ENCODE peak calls at places on chromosomes 3 and 15, in six cellular contexts. S, X, T, V, M and U are unnamed samples.
A peak's percentile ranks its signal among the peaks of the same experiment; 100 is the strongest.

GRCh38 chr15:63059075-63059474 is 16.5 kb downstream of the TPM1 start:
- DNase-seq in S (no peak), X (no peak), T (no peak), V (no peak), M (no peak), U (no peak)

GRCh38 chr15:80070840-80071239 is 11.4 kb downstream of the ZFAND6 start:
- DNase-seq in S (no peak), X (no peak), T (no peak), V (peak; percentile 62), M (no peak), U (no peak)

GRCh38 chr15:88256261-88257230 is at the start of gene NTRK3:
- DNase-seq in S (no peak), X (no peak), T (no peak), V (no peak), M (peak; percentile 81), U (no peak)

GRCh38 chr3:45690331-45691035 is 1.3 kb downstream of the SACM1L start:
- DNase-seq in S (no peak), X (no peak), T (no peak), V (peak; percentile 62), M (no peak), U (no peak)

GRCh38 chr15:51939216-51939615 is 32.4 kb downstream of the LEO1 start:
- DNase-seq in S (no peak), X (no peak), T (no peak), V (no peak), M (no peak), U (no peak)

GRCh38 chr3:131735121-131735520 is 232.3 kb upstream of the MRPL3 start:
- DNase-seq in S (no peak), X (no peak), T (no peak), V (no peak), M (no peak), U (no peak)

GRCh38 chr3:191244242-191244867 is 45.3 kb downstream of the OSTN start:
- DNase-seq in S (no peak), X (no peak), T (no peak), V (peak; percentile 43), M (no peak), U (no peak)

GRCh38 chr15:20348291-20348899 is 193.2 kb downstream of the GOLGA6L6 start:
- DNase-seq in S (no peak), X (peak; percentile 5), T (no peak), V (no peak), M (no peak), U (no peak)

GRCh38 chr15:83960192-83960829 is 275.3 kb upstream of the GOLGA6L4 start:
- DNase-seq in S (no peak), X (no peak), T (no peak), V (no peak), M (no peak), U (no peak)

GRCh38 chr15:83443076-83443847 is 3.9 kb upstream of the SH3GL3 start:
- DNase-seq in S (no peak), X (no peak), T (no peak), V (no peak), M (no peak), U (no peak)

GRCh38 chr15:40337597-40337996 is 3.1 kb downstream of the CCDC9B start:
- DNase-seq in S (no peak), X (no peak), T (no peak), V (no peak), M (no peak), U (no peak)

GRCh38 chr3:13167829-13168228 is 94.6 kb upstream of the IQSEC1 start:
- DNase-seq in S (no peak), X (no peak), T (no peak), V (no peak), M (no peak), U (no peak)

GRCh38 chr3:63032876-63033275 is 157.7 kb upstream of the CADPS start:
- DNase-seq in S (no peak), X (no peak), T (no peak), V (no peak), M (no peak), U (no peak)

GRCh38 chr15:99504071-99504822 is 61.5 kb upstream of the MEF2A start:
- DNase-seq in S (no peak), X (no peak), T (no peak), V (peak; percentile 90), M (peak; percentile 22), U (no peak)

GRCh38 chr3:156418428-156418827 is 136.5 kb downstream of the SSR3 start:
- DNase-seq in S (no peak), X (no peak), T (no peak), V (no peak), M (no peak), U (no peak)

GRCh38 chr3:15315003-15315402 is 17.4 kb downstream of the SH3BP5 start:
- DNase-seq in S (no peak), X (no peak), T (no peak), V (no peak), M (no peak), U (no peak)

GRCh38 chr3:128011140-128011539 is 41.1 kb upstream of the SEC61A1 start:
- DNase-seq in S (no peak), X (peak; percentile 67), T (no peak), V (peak; percentile 51), M (peak; percentile 96), U (peak; percentile 58)

GRCh38 chr15:45117327-45118130 is 3.4 kb downstream of the DUOXA2 start:
- DNase-seq in S (no peak), X (peak; percentile 45), T (no peak), V (no peak), M (no peak), U (no peak)

GRCh38 chr15:73386886-73387506 is 18.2 kb upstream of the HCN4 start:
- DNase-seq in S (no peak), X (no peak), T (no peak), V (no peak), M (no peak), U (no peak)

GRCh38 chr3:159616234-159616825 is 372.3 kb upstream of the IL12A start:
- DNase-seq in S (no peak), X (no peak), T (no peak), V (no peak), M (peak; percentile 83), U (peak; percentile 55)

GRCh38 chr3:177371903-177372302 is 174.6 kb upstream of the TBL1XR1 start:
- DNase-seq in S (no peak), X (no peak), T (no peak), V (no peak), M (no peak), U (no peak)

GRCh38 chr3:190038050-190038631 is 82.6 kb downstream of the P3H2 start:
- DNase-seq in S (no peak), X (peak; percentile 49), T (no peak), V (no peak), M (peak; percentile 55), U (peak; percentile 44)

GRCh38 chr3:154050766-154051165 is 70.4 kb upstream of the ARHGEF26 start:
- DNase-seq in S (no peak), X (no peak), T (no peak), V (no peak), M (no peak), U (no peak)

GRCh38 chr3:89699229-89699628 is 591.8 kb downstream of the EPHA3 start:
- DNase-seq in S (no peak), X (peak; percentile 76), T (no peak), V (no peak), M (no peak), U (peak; percentile 75)

GRCh38 chr3:71156062-71156665 is 427.4 kb downstream of the FOXP1 start:
- DNase-seq in S (no peak), X (no peak), T (no peak), V (no peak), M (peak; percentile 76), U (no peak)

GRCh38 chr3:188954590-188955208 is 217.1 kb upstream of the TPRG1 start:
- DNase-seq in S (peak; percentile 65), X (peak; percentile 78), T (peak; percentile 74), V (peak; percentile 96), M (peak; percentile 94), U (peak; percentile 87)

GRCh38 chr3:2024037-2024436 is 74.6 kb upstream of the CNTN4 start:
- DNase-seq in S (no peak), X (no peak), T (no peak), V (no peak), M (no peak), U (no peak)

GRCh38 chr3:99863588-99863987 is 45.9 kb downstream of the CMSS1 start:
- DNase-seq in S (no peak), X (no peak), T (no peak), V (no peak), M (no peak), U (no peak)
- H3K4me1 ChIP-seq in S (peaks cover 14% of the 10 kb centered on the region), X (no peaks in the 10 kb centered on the region), T (peaks cover 8% of the 10 kb centered on the region), V (no peaks in the 10 kb centered on the region), M (peaks cover 5% of the 10 kb centered on the region), U (peaks cover 24% of the 10 kb centered on the region)

GRCh38 chr3:51682526-51682925 is 11.5 kb downstream of the TEX264 start:
- DNase-seq in S (no peak), X (no peak), T (no peak), V (no peak), M (no peak), U (no peak)
- H3K4me1 ChIP-seq in S (peaks cover 98% of the 10 kb centered on the region), X (peaks cover 38% of the 10 kb centered on the region), T (peaks cover 92% of the 10 kb centered on the region), V (peaks cover 51% of the 10 kb centered on the region), M (no peaks in the 10 kb centered on the region), U (peaks cover 24% of the 10 kb centered on the region)

GRCh38 chr15:70703066-70703465 is 60.3 kb downstream of the UACA start:
- DNase-seq in S (no peak), X (no peak), T (no peak), V (peak; percentile 29), M (no peak), U (no peak)

GRCh38 chr15:70704166-70704565 is 59.2 kb downstream of the UACA start:
- DNase-seq in S (no peak), X (no peak), T (no peak), V (peak; percentile 39), M (no peak), U (no peak)

GRCh38 chr15:70702584-70702983 is 60.8 kb downstream of the UACA start:
- DNase-seq in S (no peak), X (no peak), T (no peak), V (peak; percentile 28), M (no peak), U (no peak)

GRCh38 chr15:70703483-70703882 is 59.9 kb downstream of the UACA start:
- DNase-seq in S (no peak), X (no peak), T (no peak), V (no peak), M (peak; percentile 72), U (no peak)

GRCh38 chr15:70704731-70705130 is 58.6 kb downstream of the UACA start:
- DNase-seq in S (no peak), X (no peak), T (no peak), V (peak; percentile 90), M (no peak), U (no peak)
- H3K4me1 ChIP-seq in S (no peaks in the 10 kb centered on the region), X (no peaks in the 10 kb centered on the region), T (no peaks in the 10 kb centered on the region), V (peaks cover 41% of the 10 kb centered on the region), M (peaks cover 19% of the 10 kb centered on the region), U (peaks cover 16% of the 10 kb centered on the region)

DNA sequence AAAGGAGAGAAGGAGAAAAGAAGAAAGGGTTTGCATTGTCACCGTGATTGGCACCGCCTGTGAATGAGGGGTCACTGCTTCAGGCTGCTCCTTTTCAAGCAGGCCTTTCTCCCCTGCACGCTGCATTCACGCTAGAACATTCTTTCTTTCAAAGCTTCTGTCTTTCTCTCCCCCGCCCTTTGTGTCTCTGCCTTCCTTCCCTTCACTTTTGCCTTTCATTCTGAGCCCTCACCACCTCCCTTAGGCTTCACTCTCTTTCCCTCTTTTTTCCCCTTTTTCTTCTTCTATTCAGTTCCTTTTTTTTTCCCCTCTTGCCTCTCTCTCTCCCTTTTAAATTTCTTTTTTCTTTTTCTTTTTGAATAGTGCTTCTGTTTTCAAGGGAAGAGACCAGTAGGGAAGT is 42.5 kb downstream of the ZNF710 start:
- DNase-seq in S (no peak), X (no peak), T (no peak), V (no peak), M (no peak), U (no peak)
- H3K4me1 ChIP-seq in S (no peaks in the 10 kb centered on the region), X (peaks cover 4% of the 10 kb centered on the region), T (no peaks in the 10 kb centered on the region), V (peaks cover 96% of the 10 kb centered on the region), M (peaks cover 3% of the 10 kb centered on the region), U (peaks cover 28% of the 10 kb centered on the region)